ENCODE peak calls at places on chromosomes 6 and 20, in ten cellular contexts. E is stimulated activated CD4-positive, alpha-beta T cell treated with anti-CD3 and anti-CD28 coated beads, Interleukin-4, amount 100 ng/mL, for 1 hour; Q is RPMI7951; X is amniotic stem cell; R is T-helper 1 cell; G is MCF 10A; T is hypothalamus; M is bronchial epithelial cell; L is nephron progenitor cell; N is iris pigment epithelial cell. H is an unnamed sample.

GRCh38 chr6:33869826-33870423 is 66.1 kb upstream of the MLN start:
- DNase-seq in E (no peak), Q (no peak), X (no peak), R (no peak), G (no peak), T (no peak), M (no peak), L (no peak), N (no peak), H (no peak)

GRCh38 chr6:41426438-41426851 is 91.0 kb downstream of the NCR2 start:
- DNase-seq in E (no peak), Q (no peak), X (no peak), R (no peak), G (no peak), T (no peak), M (no peak), L (peak), N (no peak), H (no peak)

GRCh38 chr6:2531426-2532208 is 219.1 kb downstream of the MYLK4 start:
- DNase-seq in E (no peak), Q (peak), X (peak), R (no peak), G (peak), T (no peak), M (peak), L (no peak), N (peak), H (peak)

GRCh38 chr6:51778666-51779065 is 308.7 kb downstream of the PKHD1 start:
- DNase-seq in E (no peak), Q (no peak), X (no peak), R (no peak), G (no peak), T (no peak), M (peak), L (no peak), N (no peak), H (no peak)

GRCh38 chr6:16388488-16388887 is 150.1 kb downstream of the GMPR start:
- DNase-seq in E (no peak), Q (peak), X (no peak), R (no peak), G (no peak), T (no peak), M (no peak), L (no peak), N (peak), H (no peak)

GRCh38 chr20:16397053-16397452 is 176.2 kb downstream of the KIF16B start:
- DNase-seq in E (no peak), Q (no peak), X (no peak), R (no peak), G (no peak), T (peak), M (no peak), L (no peak), N (no peak), H (no peak)

GRCh38 chr6:38035478-38035877 is 216.0 kb downstream of the ZFAND3 start:
- DNase-seq in E (no peak), Q (no peak), X (no peak), R (no peak), G (no peak), T (no peak), M (peak), L (no peak), N (peak), H (no peak)

GRCh38 chr20:46128310-46129151 is 10.4 kb downstream of the CD40 start:
- DNase-seq in E (no peak), Q (no peak), X (no peak), R (no peak), G (no peak), T (peak), M (no peak), L (peak), N (peak), H (no peak)

GRCh38 chr20:19552144-19552895 is 205.7 kb upstream of the RIN2 start:
- DNase-seq in E (no peak), Q (peak), X (no peak), R (no peak), G (peak), T (no peak), M (peak), L (peak), N (no peak), H (no peak)

GRCh38 chr6:55636406-55637102 is 57.6 kb upstream of the HMGCLL1 start:
- DNase-seq in E (no peak), Q (no peak), X (peak), R (no peak), G (peak), T (no peak), M (peak), L (no peak), N (peak), H (peak)

GRCh38 chr20:37081717-37082289 is 14.0 kb downstream of the RBL1 start:
- DNase-seq in E (peak), Q (no peak), X (no peak), R (peak), G (no peak), T (no peak), M (no peak), L (no peak), N (peak), H (no peak)

GRCh38 chr6:88238065-88238464 is 71.9 kb upstream of the CNR1 start:
- DNase-seq in E (no peak), Q (peak), X (no peak), R (no peak), G (peak), T (no peak), M (peak), L (peak), N (peak), H (peak)

GRCh38 chr6:22221211-22221610 is 75.6 kb downstream of the PRL start:
- DNase-seq in E (no peak), Q (no peak), X (no peak), R (no peak), G (peak), T (no peak), M (peak), L (no peak), N (no peak), H (peak)

GRCh38 chr6:170019259-170020040 is 268.0 kb downstream of the ERMARD start:
- DNase-seq in E (no peak), Q (peak), X (no peak), R (no peak), G (no peak), T (no peak), M (no peak), L (no peak), N (no peak), H (no peak)

GRCh38 chr6:28587746-28588075 is 62.0 kb downstream of the GPX5 start:
- DNase-seq in E (no peak), Q (no peak), X (no peak), R (no peak), G (peak), T (no peak), M (no peak), L (peak), N (peak), H (no peak)

GRCh38 chr6:149833651-149834050 is 30.5 kb downstream of the LRP11 start:
- DNase-seq in E (no peak), Q (no peak), X (no peak), R (no peak), G (no peak), T (no peak), M (no peak), L (no peak), N (no peak), H (no peak)

GRCh38 chr6:77425676-77426075 is 37.6 kb downstream of the HTR1B start:
- DNase-seq in E (no peak), Q (no peak), X (no peak), R (no peak), G (peak), T (no peak), M (no peak), L (no peak), N (peak), H (no peak)

GRCh38 chr6:136031982-136032381 is 180.5 kb downstream of the PDE7B start:
- DNase-seq in E (no peak), Q (peak), X (no peak), R (no peak), G (peak), T (no peak), M (peak), L (no peak), N (peak), H (peak)

GRCh38 chr6:42710316-42710715 is 12.1 kb downstream of the PRPH2 start:
- DNase-seq in E (no peak), Q (no peak), X (no peak), R (no peak), G (no peak), T (no peak), M (no peak), L (peak), N (peak), H (no peak)

GRCh38 chr6:129469070-129469662 is 240.8 kb downstream of the ARHGAP18 start:
- DNase-seq in E (no peak), Q (peak), X (no peak), R (no peak), G (peak), T (no peak), M (peak), L (no peak), N (peak), H (peak)

H was measured in HT1080.